ENCODE peak calls at places on chromosomes 4 and X, in eight cellular contexts. S is AG09309, G is fibroblast of mammary gland, U is neural crest cell, V is lower lobe of right lung, X is breast epithelium, Y is type B pancreatic cell, M is BJ. E is an unnamed sample.

GRCh38 chr4:154618708-154619315 is 6.4 kb upstream of the FGG start:
- DNase-seq in G (peak), X (no peak), S (no peak), V (peak), U (peak), Y (no peak), M (no peak), E (peak)

GRCh38 chr4:88104902-88105610 is 53.4 kb downstream of the ABCG2 start:
- DNase-seq in M (peak), S (peak), X (no peak), G (peak), V (no peak), U (no peak), Y (no peak), E (no peak)

GRCh38 chrX:51395807-51396728 is 63.4 kb downstream of the NUDT10 start:
- DNase-seq in S (no peak), V (peak), G (no peak), Y (no peak), X (no peak), M (no peak), U (no peak), E (peak)

GRCh38 chr4:154854362-154854761 is 73.3 kb downstream of the RBM46 start:
- DNase-seq in S (no peak), V (no peak), U (no peak), X (no peak), M (no peak), G (peak), Y (no peak), E (no peak)

GRCh38 chr4:95572304-95572991 is 23.7 kb upstream of the UNC5C start:
- DNase-seq in V (peak), X (peak), U (no peak), S (no peak), Y (no peak), M (no peak), G (no peak), E (no peak)

GRCh38 chr4:80253510-80253909 is 13.0 kb upstream of the FGF5 start:
- DNase-seq in X (no peak), M (no peak), G (no peak), U (no peak), S (no peak), Y (no peak), V (no peak), E (no peak)

GRCh38 chr4:121675715-121676114 is 21.1 kb downstream of the ANXA5 start:
- DNase-seq in M (no peak), U (no peak), S (no peak), V (no peak), Y (no peak), X (no peak), G (peak), E (no peak)

GRCh38 chr4:158538176-158538575 is 16.5 kb downstream of the RXFP1 start:
- DNase-seq in M (no peak), Y (no peak), V (no peak), U (no peak), G (peak), S (peak), X (no peak), E (no peak)

DNA sequence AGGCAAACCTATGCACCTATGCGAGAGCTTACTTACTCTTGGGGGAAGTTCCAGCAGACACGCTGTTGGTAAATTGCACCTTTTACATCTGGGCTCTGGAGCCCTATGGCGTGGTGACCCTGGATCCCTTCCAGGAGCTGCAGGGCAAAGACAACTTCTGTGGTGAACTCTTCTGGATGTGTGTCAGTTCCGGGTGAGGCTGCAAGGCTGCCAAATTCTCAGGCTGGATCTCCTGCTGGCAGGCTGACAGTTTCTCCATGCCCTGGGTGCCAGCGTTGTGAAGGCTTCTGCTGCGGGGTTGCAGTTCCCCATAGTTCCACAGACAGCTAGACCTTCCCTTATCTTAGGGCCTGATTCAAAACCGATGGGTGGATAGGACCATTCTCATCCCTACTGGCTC is 37.9 kb downstream of the RAP2C start:
- DNase-seq in X (peak), G (no peak), S (no peak), U (no peak), M (no peak), V (no peak), Y (no peak), E (no peak)
- TF ChIP-seq CTCF in X (no peak), G (no peak), S (no peak), U (no peak), M (no peak), V (no peak), Y (no peak), E (no peak)

DNA sequence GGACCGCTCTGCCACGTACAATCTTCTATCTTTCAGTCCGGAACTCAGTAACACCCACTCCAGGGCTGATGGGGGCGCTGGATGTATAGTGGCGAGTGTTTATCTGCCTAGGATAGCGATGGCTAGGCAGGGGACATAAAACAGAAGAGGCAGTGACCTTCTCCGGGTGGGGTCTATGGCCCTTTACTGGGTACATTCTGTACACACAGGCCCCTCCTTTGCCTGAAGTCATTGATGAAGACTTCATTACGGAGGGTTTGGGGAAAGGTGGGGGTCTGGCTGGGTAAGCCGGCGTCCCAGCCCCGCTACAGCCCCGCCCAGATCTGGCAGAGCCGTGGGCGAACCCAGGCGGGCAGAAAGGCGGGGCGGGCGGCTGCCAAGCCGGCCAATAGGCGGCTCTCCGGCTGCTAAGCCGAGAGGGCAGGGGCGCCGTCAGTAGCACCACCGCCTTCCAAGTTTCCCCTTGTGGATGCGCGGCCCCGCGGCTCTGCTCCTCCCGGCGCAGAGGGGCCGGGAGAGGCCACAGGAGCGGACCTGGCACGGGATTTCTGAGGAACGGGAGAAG is at the start of gene CHST7:
- DNase-seq in U (peak), M (no peak), V (peak), S (no peak), G (peak), Y (peak), X (peak), E (peak)
- TF ChIP-seq CTCF in U (peak), M (peak), V (no peak), S (peak), G (peak), Y (peak), X (no peak), E (no peak)

GRCh38 chr4:144562019-144562740 is 83.8 kb upstream of the HHIP start:
- DNase-seq in X (no peak), U (no peak), M (no peak), V (peak), Y (no peak), S (no peak), G (peak), E (no peak)
- TF ChIP-seq CTCF in X (no peak), U (no peak), M (no peak), V (no peak), Y (no peak), S (no peak), G (no peak), E (no peak)

DNA sequence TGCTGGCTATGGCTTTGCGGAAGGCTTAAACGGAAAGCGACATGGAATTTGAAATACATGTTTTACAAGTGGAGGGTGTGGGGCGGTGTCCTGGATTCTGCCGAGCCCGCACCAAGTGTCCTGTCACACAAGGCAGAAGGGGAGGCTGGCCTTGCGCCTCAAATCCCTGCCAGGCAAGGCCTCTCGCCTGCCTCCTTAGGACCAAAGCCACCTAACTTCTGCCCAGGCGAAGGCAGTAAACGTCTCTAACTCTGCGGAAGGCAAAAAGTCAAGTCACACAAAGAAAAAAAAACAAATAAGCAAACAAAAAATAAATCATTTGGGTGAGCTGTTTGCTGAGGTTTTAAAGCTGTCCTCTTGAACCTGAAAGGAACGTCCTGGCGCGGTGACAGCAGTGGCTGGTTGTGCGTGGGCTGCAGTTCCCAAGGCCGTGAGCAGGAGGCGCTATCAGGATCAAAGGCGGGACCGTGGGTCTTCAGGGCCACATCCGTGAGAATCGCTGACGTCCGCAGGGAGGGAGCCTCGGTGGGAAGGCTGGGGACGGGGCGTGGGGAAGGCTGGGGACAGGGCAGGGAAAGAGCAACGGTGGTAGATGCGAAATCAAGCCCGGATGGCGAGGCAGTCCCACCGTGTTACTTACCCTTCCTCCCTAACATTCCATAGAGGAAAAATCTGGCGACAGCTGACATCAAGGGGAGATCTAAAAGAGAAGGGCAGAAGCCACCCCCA is 99.1 kb downstream of the TRAPPC11 start:
- DNase-seq in U (no peak), V (no peak), G (peak), S (no peak), M (no peak), X (no peak), Y (no peak), E (no peak)
- TF ChIP-seq CTCF in U (peak), V (no peak), G (peak), S (no peak), M (no peak), X (no peak), Y (peak), E (no peak)

GRCh38 chrX:68238568-68238967 is 194.7 kb downstream of the OPHN1 start:
- DNase-seq in M (no peak), X (no peak), S (no peak), G (no peak), Y (no peak), V (no peak), U (no peak), E (no peak)
- TF ChIP-seq CTCF in M (peak), X (no peak), S (peak), G (peak), Y (peak), V (peak), U (peak), E (no peak)

GRCh38 chr4:52670739-52671138 is 11.6 kb upstream of the USP46 start:
- DNase-seq in S (no peak), M (no peak), V (no peak), Y (no peak), U (no peak), G (no peak), X (no peak), E (no peak)
- TF ChIP-seq CTCF in S (peak), M (peak), V (no peak), Y (no peak), U (no peak), G (peak), X (no peak), E (no peak)

E was measured in CD4-positive, alpha-beta T cell.